ENCODE peak calls at places on chromosomes 11 and 22, in seven cellular contexts. G is lower leg skin, L is esophagus squamous epithelium, B is foreskin fibroblast, Q is ovary, F is right lobe of liver, O is kidney. T is an unnamed sample.

GRCh38 chr22:26045855-26046254 is 123.4 kb upstream of the SEZ6L start:
- DNase-seq in F (no peak), O (no peak), L (no peak), G (no peak), B (no peak), Q (no peak), T (no peak)

GRCh38 chr11:45087761-45088160 is 58.7 kb upstream of the PRDM11 start:
- DNase-seq in O (no peak), B (peak; percentile 47), G (no peak), Q (no peak), L (no peak), F (no peak), T (no peak)

GRCh38 chr11:106642331-106642730 is 375.9 kb downstream of the GUCY1A2 start:
- DNase-seq in O (no peak), L (no peak), B (peak; percentile 33), F (no peak), G (no peak), Q (no peak), T (no peak)

GRCh38 chr11:3104051-3104714 is 47.0 kb upstream of the CARS1 start:
- DNase-seq in F (peak; percentile 44), O (peak; percentile 73), L (no peak), B (no peak), Q (no peak), G (no peak), T (no peak)

GRCh38 chr11:93521086-93521485 is 22.1 kb downstream of the SMCO4 start:
- DNase-seq in F (no peak), O (no peak), L (no peak), Q (no peak), B (no peak), G (no peak), T (no peak)

GRCh38 chr22:29308791-29309262 is 2.4 kb downstream of the GAS2L1 start:
- DNase-seq in G (no peak), B (peak; percentile 58), L (no peak), F (no peak), Q (no peak), O (no peak), T (no peak)

GRCh38 chr11:93648168-93648567 is 13.3 kb upstream of the CEP295 start:
- DNase-seq in F (no peak), G (no peak), L (no peak), O (no peak), Q (no peak), B (peak; percentile 8), T (no peak)

GRCh38 chr11:45209904-45210699 is 63.7 kb downstream of the PRDM11 start:
- DNase-seq in G (peak; percentile 38), Q (peak; percentile 95), F (peak; percentile 64), B (peak; percentile 79), O (peak; percentile 96), L (no peak), T (no peak)

GRCh38 chr11:1116104-1116503 is 41.4 kb downstream of the MUC2 start:
- DNase-seq in G (no peak), L (no peak), B (no peak), Q (peak; percentile 4), O (peak; percentile 35), F (peak; percentile 28), T (no peak)

GRCh38 chr11:60363542-60364525 is 14.5 kb upstream of the MS4A7 start:
- DNase-seq in B (peak; percentile 53), G (peak; percentile 55), L (no peak), F (peak; percentile 68), Q (peak; percentile 31), O (no peak), T (peak; percentile 70)

GRCh38 chr11:114279778-114280532 is 16.2 kb upstream of the NNMT start:
- DNase-seq in O (no peak), L (no peak), F (no peak), B (peak; percentile 83), G (no peak), Q (no peak), T (no peak)

GRCh38 chr11:10806206-10806605 is 2.5 kb downstream of the EIF4G2 start:
- DNase-seq in G (no peak), O (no peak), Q (no peak), B (no peak), L (no peak), F (no peak), T (no peak)

GRCh38 chr11:125679397-125679796 is 1.2 kb downstream of the ACRV1 start:
- DNase-seq in Q (no peak), G (no peak), B (peak; percentile 10), F (no peak), O (no peak), L (no peak), T (no peak)

GRCh38 chr11:126925321-126926093 is 75.1 kb downstream of the KIRREL3 start:
- DNase-seq in G (no peak), Q (no peak), O (no peak), L (no peak), B (peak; percentile 57), F (no peak), T (no peak)

GRCh38 chr22:29563652-29564460 is 10.3 kb upstream of the THOC5 start:
- DNase-seq in B (no peak), Q (no peak), F (no peak), L (no peak), G (no peak), O (no peak), T (no peak)

GRCh38 chr11:62613275-62613864 is 313 bp downstream of the ROM1 start:
- DNase-seq in O (no peak), B (peak; percentile 33), L (no peak), F (no peak), Q (peak; percentile 55), G (no peak), T (no peak)

GRCh38 chr11:39570526-39570925 is 1888.9 kb downstream of the LRRC4C start:
- DNase-seq in Q (no peak), F (no peak), G (no peak), O (no peak), B (no peak), L (no peak), T (no peak)

GRCh38 chr11:79313513-79313912 is 127.3 kb downstream of the TENM4 start:
- DNase-seq in B (no peak), F (no peak), O (no peak), L (no peak), G (no peak), Q (no peak), T (no peak)

GRCh38 chr11:64713031-64713780 is 9.8 kb downstream of the NRXN2 start:
- DNase-seq in Q (no peak), O (peak; percentile 78), G (no peak), B (peak; percentile 71), L (no peak), F (no peak), T (no peak)

GRCh38 chr22:28940441-28940840 is 57.1 kb downstream of the ZNRF3 start:
- DNase-seq in B (no peak), L (no peak), F (no peak), O (no peak), Q (no peak), G (no peak), T (no peak)

GRCh38 chr11:128515086-128515485 is 72.3 kb downstream of the ETS1 start:
- DNase-seq in O (no peak), B (no peak), G (no peak), F (no peak), Q (no peak), L (no peak), T (no peak)

GRCh38 chr11:1219836-1220810 is 2.7 kb upstream of the MUC5B start:
- DNase-seq in Q (no peak), B (no peak), G (no peak), L (no peak), F (peak; percentile 44), O (peak; percentile 77), T (no peak)

GRCh38 chr22:46894081-46894671 is 131.7 kb downstream of the TBC1D22A start:
- DNase-seq in B (peak; percentile 33), Q (no peak), G (no peak), F (no peak), L (no peak), O (peak; percentile 48), T (no peak)

GRCh38 chr11:127651175-127651887 is 650.8 kb upstream of the KIRREL3 start:
- DNase-seq in G (no peak), F (no peak), B (peak; percentile 71), O (no peak), L (no peak), Q (no peak), T (no peak)

GRCh38 chr22:18000441-18001039 is 23.8 kb downstream of the MICAL3 start:
- DNase-seq in F (peak; percentile 50), L (no peak), B (peak; percentile 46), Q (peak; percentile 40), G (no peak), O (peak; percentile 81), T (no peak)

GRCh38 chr22:49179886-49180682 is 647.6 kb downstream of the BRD1 start:
- DNase-seq in G (no peak), Q (no peak), F (no peak), O (peak; percentile 46), L (no peak), B (no peak), T (no peak)

GRCh38 chr11:55949330-55949729 is 13.1 kb upstream of the OR5I1 start:
- DNase-seq in Q (no peak), O (no peak), B (no peak), F (no peak), G (no peak), L (no peak), T (no peak)
- TF ChIP-seq CTCF in Q (no peak), O (no peak), B (no peak), F (no peak), G (no peak), L (no peak), T (no peak)

DNA sequence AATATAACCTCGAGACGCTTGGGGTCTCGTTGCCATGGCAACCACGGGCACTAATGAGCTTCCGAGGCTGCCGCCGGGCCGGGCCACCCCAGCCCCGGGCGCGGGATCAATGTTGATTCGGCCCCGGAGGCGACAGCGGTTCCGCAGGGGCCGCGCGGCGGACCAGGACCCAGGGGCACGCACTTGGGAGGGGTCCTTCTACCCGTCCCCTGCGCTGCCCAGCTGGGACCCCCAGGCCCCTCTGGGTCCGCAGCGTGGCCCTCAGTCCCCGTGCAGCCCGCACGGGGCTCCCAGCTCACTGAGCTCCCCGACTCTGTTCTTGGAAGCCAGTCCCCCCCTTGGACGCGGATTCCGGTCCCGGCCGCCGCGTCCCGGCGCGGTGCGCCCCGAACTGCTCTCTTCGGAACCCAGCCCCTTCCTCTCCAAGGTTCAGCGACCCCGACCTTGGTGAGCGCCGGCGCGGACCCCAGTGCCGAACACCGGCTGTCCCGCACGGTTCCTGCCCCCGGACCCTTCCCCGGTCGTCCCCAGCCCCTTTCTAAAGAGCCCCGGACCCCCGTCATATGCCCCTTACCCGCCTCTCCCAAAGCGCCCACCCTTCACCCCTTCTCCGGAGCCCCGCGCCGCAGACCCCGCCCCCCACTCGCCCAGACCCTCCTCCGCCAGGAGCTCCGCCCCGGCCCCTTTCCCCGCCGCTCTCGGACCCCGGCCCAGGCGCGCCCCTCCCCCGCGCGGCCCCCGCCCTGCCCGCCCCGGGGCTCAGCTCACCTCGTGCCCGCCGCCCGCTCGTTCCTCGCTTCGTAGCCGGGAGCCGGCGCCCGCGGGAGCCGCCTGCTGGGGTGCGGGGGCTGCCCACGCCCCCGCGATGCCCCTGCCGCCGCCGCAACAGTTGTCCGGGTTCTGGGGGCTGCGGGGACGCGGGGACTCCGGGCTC is 18.2 kb upstream of the SHISAL1 start:
- DNase-seq in O (no peak), Q (no peak), B (no peak), G (no peak), F (no peak), L (no peak), T (no peak)
- H3K4me3 ChIP-seq in O (no peak overlapping the region), Q (peak overlapping the region; percentile 36), B (no peak overlapping the region), G (no peak overlapping the region), F (no peak overlapping the region), L (peak overlapping the region; percentile 20), T (no peak overlapping the region)

GRCh38 chr11:74683279-74683871 is 47.9 kb downstream of the CHRDL2 start:
- DNase-seq in B (peak; percentile 54), F (no peak), G (no peak), O (peak; percentile 79), L (no peak), Q (no peak), T (no peak)
- TF ChIP-seq CTCF in B (peak; percentile 62), F (peak; percentile 47), G (no peak), O (peak; percentile 30), L (no peak), Q (peak; percentile 61), T (peak; percentile 41)

GRCh38 chr22:19179472-19180048 is 1.0 kb upstream of the SLC25A1 start:
- DNase-seq in G (peak; percentile 57), F (peak; percentile 86), L (no peak), B (peak; percentile 94), Q (peak; percentile 81), O (peak; percentile 90), T (peak; percentile 57)
- H3K4me3 ChIP-seq in G (no peak overlapping the region), F (peak overlapping the region; percentile 93), L (no peak overlapping the region), B (peak overlapping the region; percentile 64), Q (peak overlapping the region; percentile 86), O (peak overlapping the region; percentile 25), T (peak overlapping the region; percentile 77)